ENCODE peak calls at places on chromosomes 3 and 15, in six cellular contexts. R is CD4-positive, CD25-positive, alpha-beta regulatory T cell; D is GM23248; G is CD8-positive, alpha-beta T cell; N is uterus; H is A549. O is an unnamed sample.

GRCh38 chr3:139934557-139935070 is 371 bp upstream of the CLSTN2 start:
- DNase-seq in R (no peak), D (peak; percentile 4), G (no peak), N (peak; percentile 50), H (peak; percentile 22), O (peak; percentile 83)

GRCh38 chr15:42491540-42492225 is 742 bp upstream of the ZNF106 start:
- DNase-seq in R (no peak), D (peak; percentile 56), G (no peak), N (no peak), H (peak; percentile 25), O (no peak)

GRCh38 chr3:194386066-194386465 is 13.0 kb downstream of the GP5 start:
- DNase-seq in R (no peak), D (no peak), G (no peak), N (no peak), H (no peak), O (no peak)

GRCh38 chr3:140203510-140203909 is 268.5 kb downstream of the CLSTN2 start:
- DNase-seq in R (no peak), D (no peak), G (no peak), N (no peak), H (no peak), O (no peak)

GRCh38 chr3:8606666-8607065 is 37.9 kb downstream of the SSUH2 start:
- DNase-seq in R (no peak), D (peak; percentile 47), G (no peak), N (no peak), H (no peak), O (no peak)

GRCh38 chr3:72336821-72337479 is 511.3 kb downstream of the SHQ1 start:
- DNase-seq in R (no peak), D (peak; percentile 84), G (no peak), N (peak; percentile 87), H (no peak), O (peak; percentile 93)

GRCh38 chr3:71066356-71066755 is 517.2 kb downstream of the FOXP1 start:
- DNase-seq in R (peak; percentile 81), D (no peak), G (peak; percentile 32), N (peak; percentile 37), H (no peak), O (no peak)

GRCh38 chr3:15714448-15714847 is 83.3 kb downstream of the ANKRD28 start:
- DNase-seq in R (no peak), D (no peak), G (no peak), N (no peak), H (no peak), O (no peak)

GRCh38 chr15:41801185-41801584 is 26.7 kb upstream of the JMJD7 start:
- DNase-seq in R (no peak), D (no peak), G (no peak), N (no peak), H (no peak), O (no peak)

GRCh38 chr15:79282371-79283251 is at the start of gene ANKRD34C:
- DNase-seq in R (no peak), D (no peak), G (no peak), N (no peak), H (no peak), O (no peak)
- H3K27ac ChIP-seq in R (no peak within 1 kb of the TSS), D (no peak within 1 kb of the TSS), G (no peak within 1 kb of the TSS), N (no peak within 1 kb of the TSS), H (no peak within 1 kb of the TSS), O (no peak within 1 kb of the TSS)

GRCh38 chr3:7322957-7323679 is 462.2 kb downstream of the GRM7 start:
- DNase-seq in R (no peak), D (no peak), G (no peak), N (no peak), H (no peak), O (no peak)
- H3K9me3 ChIP-seq in R (no peaks in the 10 kb centered on the region), D (no peaks in the 10 kb centered on the region), G (no peaks in the 10 kb centered on the region), N (no peaks in the 10 kb centered on the region), H (no peaks in the 10 kb centered on the region), O (no peaks in the 10 kb centered on the region)

GRCh38 chr3:50584391-50584790 is 15.1 kb downstream of the HEMK1 start:
- DNase-seq in R (no peak), D (no peak), G (no peak), N (no peak), H (no peak), O (no peak)
- H3K4me1 ChIP-seq in R (peaks cover 47% of the 10 kb centered on the region), D (peaks cover 16% of the 10 kb centered on the region), G (peaks cover 47% of the 10 kb centered on the region), N (no peaks in the 10 kb centered on the region), H (no peaks in the 10 kb centered on the region), O (peaks cover 37% of the 10 kb centered on the region)

GRCh38 chr3:55085231-55085630 is 157.4 kb upstream of the LRTM1 start:
- DNase-seq in R (no peak), D (no peak), G (no peak), N (no peak), H (no peak), O (no peak)
- H3K27ac ChIP-seq in R (no peak overlapping the region), D (no peak overlapping the region), G (no peak overlapping the region), N (no peak overlapping the region), H (no peak overlapping the region), O (no peak overlapping the region)

DNA sequence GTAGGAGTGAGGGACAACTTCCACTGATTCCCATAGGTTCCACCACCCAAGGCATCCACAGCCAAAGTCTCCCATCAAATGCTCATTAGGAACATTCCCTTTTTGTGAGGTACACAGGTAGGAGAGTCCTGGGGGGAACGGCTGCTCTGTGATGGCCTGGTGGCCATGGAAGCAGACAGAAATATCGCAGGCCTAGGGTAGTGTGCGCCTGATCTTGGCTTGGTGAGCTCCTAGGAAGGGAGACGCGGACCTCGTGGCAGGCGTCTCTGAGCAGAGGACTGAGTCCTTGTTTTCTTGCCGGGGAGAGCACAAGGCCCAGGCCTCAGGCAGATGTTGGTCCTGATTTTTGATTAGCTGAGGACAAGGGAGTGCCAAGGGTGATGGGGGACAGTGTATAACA is 99.5 kb downstream of the SNRPN start:
- DNase-seq in R (no peak), D (no peak), G (no peak), N (no peak), H (no peak), O (no peak)
- H3K9me3 ChIP-seq in R (peaks cover 100% of the 10 kb centered on the region), D (no peaks in the 10 kb centered on the region), G (peaks cover 97% of the 10 kb centered on the region), N (no peaks in the 10 kb centered on the region), H (peaks cover 68% of the 10 kb centered on the region), O (peaks cover 90% of the 10 kb centered on the region)